ENCODE peak calls at places on chromosomes 4 and X, in eight cellular contexts. One of them, this sample, is unnamed. For H3K4me1 and H3K36me3, the result is how much of the 10 kb centered on the place peaks cover.

GRCh38 chr4:158490629-158491028 is 31.1 kb upstream of the RXFP1 start:
- DNase-seq in IMR-90: no peak
- DNase-seq in CD4-positive, alpha-beta memory T cell: no peak
- DNase-seq in ovary: no peak
- DNase-seq in cardiac muscle cell: no peak
- DNase-seq in SK-N-SH: no peak
- DNase-seq in heart left ventricle: no peak
- DNase-seq in lower lobe of right lung: no peak
- DNase-seq in this sample: no peak

GRCh38 chrX:103254171-103254824 is 657 bp downstream of the TCEAL8 start:
- DNase-seq in heart left ventricle: peak
- DNase-seq in lower lobe of right lung: peak
- DNase-seq in cardiac muscle cell: peak
- DNase-seq in IMR-90: peak
- DNase-seq in CD4-positive, alpha-beta memory T cell: peak
- DNase-seq in ovary: peak
- DNase-seq in SK-N-SH: peak
- DNase-seq in this sample: peak

GRCh38 chr4:78056265-78057129 is 626 bp upstream of the FRAS1 start:
- DNase-seq in ovary: peak
- DNase-seq in lower lobe of right lung: peak
- DNase-seq in CD4-positive, alpha-beta memory T cell: peak
- DNase-seq in SK-N-SH: peak
- DNase-seq in cardiac muscle cell: peak
- DNase-seq in IMR-90: peak
- DNase-seq in heart left ventricle: peak
- DNase-seq in this sample: peak

GRCh38 chr4:141409556-141409955 is 188.9 kb downstream of the ZNF330 start:
- DNase-seq in lower lobe of right lung: no peak
- DNase-seq in heart left ventricle: no peak
- DNase-seq in ovary: no peak
- DNase-seq in cardiac muscle cell: no peak
- DNase-seq in IMR-90: no peak
- DNase-seq in SK-N-SH: no peak
- DNase-seq in CD4-positive, alpha-beta memory T cell: no peak
- DNase-seq in this sample: no peak

GRCh38 chr4:75542824-75543223 is 13.0 kb upstream of the ODAPH start:
- DNase-seq in SK-N-SH: no peak
- DNase-seq in IMR-90: peak
- DNase-seq in lower lobe of right lung: no peak
- DNase-seq in ovary: no peak
- DNase-seq in heart left ventricle: no peak
- DNase-seq in cardiac muscle cell: no peak
- DNase-seq in CD4-positive, alpha-beta memory T cell: no peak
- DNase-seq in this sample: no peak

GRCh38 chr4:165493359-165493758 is 114.6 kb downstream of the CPE start:
- DNase-seq in CD4-positive, alpha-beta memory T cell: peak
- DNase-seq in ovary: peak
- DNase-seq in cardiac muscle cell: peak
- DNase-seq in SK-N-SH: peak
- DNase-seq in lower lobe of right lung: peak
- DNase-seq in heart left ventricle: peak
- DNase-seq in IMR-90: peak
- DNase-seq in this sample: peak

GRCh38 chrX:31837445-31837844 is 765.6 kb upstream of the FTHL17 start:
- DNase-seq in lower lobe of right lung: no peak
- DNase-seq in IMR-90: no peak
- DNase-seq in cardiac muscle cell: peak
- DNase-seq in heart left ventricle: no peak
- DNase-seq in ovary: no peak
- DNase-seq in CD4-positive, alpha-beta memory T cell: no peak
- DNase-seq in SK-N-SH: peak
- DNase-seq in this sample: no peak

GRCh38 chrX:72021975-72022374 is 109.7 kb downstream of the RTL5 start:
- DNase-seq in lower lobe of right lung: no peak
- DNase-seq in cardiac muscle cell: no peak
- DNase-seq in IMR-90: no peak
- DNase-seq in heart left ventricle: no peak
- DNase-seq in SK-N-SH: no peak
- DNase-seq in CD4-positive, alpha-beta memory T cell: no peak
- DNase-seq in ovary: no peak
- DNase-seq in this sample: no peak

GRCh38 chr4:159121371-159121770 is 18.5 kb downstream of the RAPGEF2 start:
- DNase-seq in CD4-positive, alpha-beta memory T cell: no peak
- DNase-seq in cardiac muscle cell: no peak
- DNase-seq in ovary: no peak
- DNase-seq in lower lobe of right lung: no peak
- DNase-seq in heart left ventricle: no peak
- DNase-seq in IMR-90: no peak
- DNase-seq in SK-N-SH: no peak
- DNase-seq in this sample: no peak

GRCh38 chr4:2829933-2830451 is 13.7 kb upstream of the ADD1 start:
- DNase-seq in IMR-90: no peak
- DNase-seq in lower lobe of right lung: peak
- DNase-seq in cardiac muscle cell: no peak
- DNase-seq in CD4-positive, alpha-beta memory T cell: no peak
- DNase-seq in ovary: no peak
- DNase-seq in heart left ventricle: peak
- DNase-seq in SK-N-SH: peak
- DNase-seq in this sample: no peak

GRCh38 chr4:1199556-1200331 is 27.4 kb upstream of the SPON2 start:
- DNase-seq in ovary: no peak
- DNase-seq in CD4-positive, alpha-beta memory T cell: no peak
- DNase-seq in lower lobe of right lung: no peak
- DNase-seq in heart left ventricle: no peak
- DNase-seq in cardiac muscle cell: no peak
- DNase-seq in IMR-90: no peak
- DNase-seq in SK-N-SH: peak
- DNase-seq in this sample: no peak

GRCh38 chr4:186554890-186555827 is at the start of gene MTNR1A:
- DNase-seq in IMR-90: no peak
- DNase-seq in CD4-positive, alpha-beta memory T cell: no peak
- DNase-seq in cardiac muscle cell: peak
- DNase-seq in SK-N-SH: peak
- DNase-seq in heart left ventricle: no peak
- DNase-seq in lower lobe of right lung: no peak
- DNase-seq in ovary: no peak
- DNase-seq in this sample: no peak

GRCh38 chrX:154458116-154458953 is at the start of gene PLXNA3:
- DNase-seq in ovary: peak
- DNase-seq in IMR-90: no peak
- DNase-seq in SK-N-SH: peak
- DNase-seq in heart left ventricle: no peak
- DNase-seq in CD4-positive, alpha-beta memory T cell: peak
- DNase-seq in cardiac muscle cell: peak
- DNase-seq in lower lobe of right lung: peak
- DNase-seq in this sample: no peak

GRCh38 chr4:36064147-36064546 is 180.2 kb downstream of the ARAP2 start:
- DNase-seq in CD4-positive, alpha-beta memory T cell: no peak
- DNase-seq in heart left ventricle: no peak
- DNase-seq in ovary: no peak
- DNase-seq in SK-N-SH: no peak
- DNase-seq in IMR-90: no peak
- DNase-seq in cardiac muscle cell: no peak
- DNase-seq in lower lobe of right lung: no peak
- DNase-seq in this sample: no peak

GRCh38 chrX:132043977-132044376 is 20.9 kb downstream of the STK26 start:
- DNase-seq in IMR-90: no peak
- DNase-seq in lower lobe of right lung: no peak
- DNase-seq in cardiac muscle cell: no peak
- DNase-seq in ovary: no peak
- DNase-seq in SK-N-SH: no peak
- DNase-seq in CD4-positive, alpha-beta memory T cell: no peak
- DNase-seq in heart left ventricle: no peak
- DNase-seq in this sample: no peak

GRCh38 chrX:132041016-132041415 is 17.9 kb downstream of the STK26 start:
- DNase-seq in heart left ventricle: no peak
- DNase-seq in IMR-90: no peak
- DNase-seq in CD4-positive, alpha-beta memory T cell: no peak
- DNase-seq in ovary: no peak
- DNase-seq in SK-N-SH: no peak
- DNase-seq in lower lobe of right lung: no peak
- DNase-seq in cardiac muscle cell: no peak
- DNase-seq in this sample: no peak

GRCh38 chrX:132037479-132037993 is 14.4 kb downstream of the STK26 start:
- DNase-seq in CD4-positive, alpha-beta memory T cell: no peak
- DNase-seq in cardiac muscle cell: no peak
- DNase-seq in SK-N-SH: no peak
- DNase-seq in IMR-90: no peak
- DNase-seq in heart left ventricle: no peak
- DNase-seq in lower lobe of right lung: no peak
- DNase-seq in ovary: no peak
- DNase-seq in this sample: no peak

GRCh38 chrX:132044953-132045352 is 21.9 kb downstream of the STK26 start:
- DNase-seq in SK-N-SH: no peak
- DNase-seq in CD4-positive, alpha-beta memory T cell: no peak
- DNase-seq in lower lobe of right lung: no peak
- DNase-seq in ovary: no peak
- DNase-seq in IMR-90: no peak
- DNase-seq in cardiac muscle cell: no peak
- DNase-seq in heart left ventricle: no peak
- DNase-seq in this sample: no peak

GRCh38 chrX:132040066-132040465 is 17.0 kb downstream of the STK26 start:
- DNase-seq in ovary: no peak
- DNase-seq in lower lobe of right lung: no peak
- DNase-seq in SK-N-SH: no peak
- DNase-seq in heart left ventricle: no peak
- DNase-seq in IMR-90: no peak
- DNase-seq in cardiac muscle cell: no peak
- DNase-seq in CD4-positive, alpha-beta memory T cell: no peak
- DNase-seq in this sample: no peak
- H3K4me1 ChIP-seq in ovary: under half
- H3K4me1 ChIP-seq in lower lobe of right lung: under half
- H3K4me1 ChIP-seq in SK-N-SH: under half
- H3K4me1 ChIP-seq in heart left ventricle: under half
- H3K4me1 ChIP-seq in IMR-90: under half
- H3K4me1 ChIP-seq in cardiac muscle cell: under half
- H3K4me1 ChIP-seq in CD4-positive, alpha-beta memory T cell: under half
- H3K4me1 ChIP-seq in this sample: under half

DNA sequence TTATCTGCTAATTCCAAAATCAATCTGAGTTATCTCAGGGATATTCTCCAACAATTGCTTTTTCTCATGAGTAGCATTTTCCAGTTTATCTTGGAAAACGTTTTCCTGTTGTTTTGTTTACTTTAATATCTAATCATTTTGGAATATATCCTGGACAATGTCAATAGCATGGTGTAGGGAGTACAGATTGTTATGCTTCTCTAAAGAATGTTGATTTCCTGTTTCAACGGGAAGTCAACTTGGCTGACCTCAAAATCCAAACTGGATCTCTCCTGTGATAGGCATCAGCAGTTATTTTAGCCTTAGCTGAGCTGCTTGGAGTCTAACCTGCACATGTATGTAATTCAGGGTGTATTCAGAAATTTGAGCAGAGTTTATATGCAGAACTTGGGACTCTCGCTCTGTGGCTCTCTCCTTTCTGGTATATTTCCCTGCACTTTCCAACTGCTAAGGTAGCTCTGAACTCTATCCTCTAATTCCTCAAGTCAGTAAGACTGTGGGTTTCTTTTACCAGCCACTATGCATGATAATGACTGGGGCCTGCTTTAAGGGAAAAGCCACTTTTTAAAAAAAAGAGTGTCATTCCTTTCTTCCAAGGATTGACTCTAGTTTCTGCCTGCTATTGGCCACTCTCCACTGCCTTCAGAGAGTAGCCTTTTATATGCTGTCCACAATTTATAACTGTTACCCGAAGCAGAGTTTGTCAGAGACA is 7.7 kb downstream of the PRSS48 start:
- DNase-seq in IMR-90: no peak
- DNase-seq in cardiac muscle cell: no peak
- DNase-seq in SK-N-SH: no peak
- DNase-seq in lower lobe of right lung: no peak
- DNase-seq in ovary: no peak
- DNase-seq in CD4-positive, alpha-beta memory T cell: no peak
- DNase-seq in heart left ventricle: no peak
- DNase-seq in this sample: no peak
- H3K4me3 ChIP-seq in IMR-90: no peak
- H3K4me3 ChIP-seq in cardiac muscle cell: no peak
- H3K4me3 ChIP-seq in SK-N-SH: no peak
- H3K4me3 ChIP-seq in lower lobe of right lung: no peak
- H3K4me3 ChIP-seq in ovary: no peak
- H3K4me3 ChIP-seq in CD4-positive, alpha-beta memory T cell: no peak
- H3K4me3 ChIP-seq in heart left ventricle: no peak
- H3K4me3 ChIP-seq in this sample: no peak

GRCh38 chrX:13068651-13069050 is 24.2 kb upstream of the FAM9C start:
- DNase-seq in SK-N-SH: no peak
- DNase-seq in CD4-positive, alpha-beta memory T cell: no peak
- DNase-seq in lower lobe of right lung: no peak
- DNase-seq in cardiac muscle cell: no peak
- DNase-seq in heart left ventricle: no peak
- DNase-seq in ovary: no peak
- DNase-seq in IMR-90: no peak
- DNase-seq in this sample: no peak
- H3K36me3 ChIP-seq in SK-N-SH: under half
- H3K36me3 ChIP-seq in CD4-positive, alpha-beta memory T cell: under half
- H3K36me3 ChIP-seq in lower lobe of right lung: under half
- H3K36me3 ChIP-seq in cardiac muscle cell: under half
- H3K36me3 ChIP-seq in heart left ventricle: under half
- H3K36me3 ChIP-seq in ovary: under half
- H3K36me3 ChIP-seq in IMR-90: under half
- H3K36me3 ChIP-seq in this sample: under half

GRCh38 chr4:16750216-16750615 is 148.2 kb downstream of the LDB2 start:
- DNase-seq in heart left ventricle: no peak
- DNase-seq in ovary: no peak
- DNase-seq in SK-N-SH: no peak
- DNase-seq in IMR-90: no peak
- DNase-seq in lower lobe of right lung: no peak
- DNase-seq in CD4-positive, alpha-beta memory T cell: no peak
- DNase-seq in cardiac muscle cell: no peak
- DNase-seq in this sample: no peak

GRCh38 chr4:16752150-16752549 is 146.3 kb downstream of the LDB2 start:
- DNase-seq in cardiac muscle cell: no peak
- DNase-seq in lower lobe of right lung: no peak
- DNase-seq in CD4-positive, alpha-beta memory T cell: no peak
- DNase-seq in ovary: no peak
- DNase-seq in heart left ventricle: no peak
- DNase-seq in IMR-90: peak
- DNase-seq in SK-N-SH: no peak
- DNase-seq in this sample: no peak

GRCh38 chr4:16757080-16757521 is 141.3 kb downstream of the LDB2 start:
- DNase-seq in heart left ventricle: no peak
- DNase-seq in SK-N-SH: peak
- DNase-seq in CD4-positive, alpha-beta memory T cell: no peak
- DNase-seq in IMR-90: peak
- DNase-seq in ovary: no peak
- DNase-seq in lower lobe of right lung: no peak
- DNase-seq in cardiac muscle cell: no peak
- DNase-seq in this sample: no peak

GRCh38 chr4:16750882-16751642 is 147.4 kb downstream of the LDB2 start:
- DNase-seq in lower lobe of right lung: no peak
- DNase-seq in SK-N-SH: peak
- DNase-seq in IMR-90: no peak
- DNase-seq in ovary: no peak
- DNase-seq in CD4-positive, alpha-beta memory T cell: no peak
- DNase-seq in heart left ventricle: no peak
- DNase-seq in cardiac muscle cell: no peak
- DNase-seq in this sample: no peak

DNA sequence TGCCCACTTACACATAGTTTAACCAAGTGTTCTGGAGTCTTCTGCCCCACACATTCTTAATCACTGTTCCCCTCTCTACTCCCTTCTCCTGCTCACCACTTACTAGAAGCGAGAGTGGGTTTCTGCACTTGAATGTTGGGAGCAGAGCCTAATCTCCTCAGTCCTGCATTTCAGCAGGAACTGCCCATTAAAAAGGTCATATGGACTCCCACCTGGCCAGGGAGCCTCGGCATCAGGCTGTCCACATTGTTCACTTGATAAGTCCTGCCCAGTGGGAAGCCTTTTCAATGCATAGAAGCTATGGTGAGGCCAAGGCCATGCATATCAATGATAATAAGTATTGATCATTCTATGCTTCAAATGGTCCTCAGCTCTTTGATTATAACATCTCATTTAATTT is 144.3 kb downstream of the LDB2 start:
- DNase-seq in SK-N-SH: no peak
- DNase-seq in CD4-positive, alpha-beta memory T cell: no peak
- DNase-seq in heart left ventricle: no peak
- DNase-seq in IMR-90: no peak
- DNase-seq in ovary: no peak
- DNase-seq in lower lobe of right lung: no peak
- DNase-seq in cardiac muscle cell: no peak
- DNase-seq in this sample: no peak
- H3K4me1 ChIP-seq in SK-N-SH: under half
- H3K4me1 ChIP-seq in CD4-positive, alpha-beta memory T cell: under half
- H3K4me1 ChIP-seq in heart left ventricle: under half
- H3K4me1 ChIP-seq in IMR-90: under half
- H3K4me1 ChIP-seq in ovary: under half
- H3K4me1 ChIP-seq in lower lobe of right lung: under half
- H3K4me1 ChIP-seq in cardiac muscle cell: under half
- H3K4me1 ChIP-seq in this sample: under half

This sample was measured in uterus.